ENCODE peak calls at places on chromosomes 2 and 18, in eight cellular contexts. One of them, this sample, is unnamed. For H3K36me3, the result is how much of the 10 kb centered on the place peaks cover.

GRCh38 chr2:67399831-67400489 is 2.8 kb downstream of the ETAA1 start:
- DNase-seq in brain microvascular endothelial cell: peak
- DNase-seq in fibroblast of lung: peak
- DNase-seq in transverse colon: no peak
- DNase-seq in left ventricle myocardium inferior: no peak
- DNase-seq in ascending aorta: no peak
- DNase-seq in bronchial epithelial cell: peak
- DNase-seq in colonic mucosa: no peak
- DNase-seq in this sample: no peak

GRCh38 chr2:88637464-88637863 is 10.2 kb upstream of the EIF2AK3 start:
- DNase-seq in ascending aorta: no peak
- DNase-seq in left ventricle myocardium inferior: no peak
- DNase-seq in transverse colon: no peak
- DNase-seq in bronchial epithelial cell: no peak
- DNase-seq in fibroblast of lung: no peak
- DNase-seq in brain microvascular endothelial cell: no peak
- DNase-seq in colonic mucosa: no peak
- DNase-seq in this sample: no peak

GRCh38 chr2:161124186-161124585 is 36.0 kb upstream of the TANK start:
- DNase-seq in ascending aorta: no peak
- DNase-seq in fibroblast of lung: no peak
- DNase-seq in transverse colon: no peak
- DNase-seq in bronchial epithelial cell: no peak
- DNase-seq in brain microvascular endothelial cell: no peak
- DNase-seq in left ventricle myocardium inferior: no peak
- DNase-seq in colonic mucosa: no peak
- DNase-seq in this sample: no peak

GRCh38 chr18:33440384-33441043 is at the start of gene CCDC178:
- DNase-seq in ascending aorta: no peak
- DNase-seq in transverse colon: peak
- DNase-seq in colonic mucosa: no peak
- DNase-seq in brain microvascular endothelial cell: peak
- DNase-seq in bronchial epithelial cell: no peak
- DNase-seq in left ventricle myocardium inferior: no peak
- DNase-seq in fibroblast of lung: peak
- DNase-seq in this sample: peak

GRCh38 chr2:178514664-178515063 is 34.4 kb downstream of the PLEKHA3 start:
- DNase-seq in fibroblast of lung: peak
- DNase-seq in left ventricle myocardium inferior: no peak
- DNase-seq in bronchial epithelial cell: peak
- DNase-seq in brain microvascular endothelial cell: peak
- DNase-seq in ascending aorta: no peak
- DNase-seq in colonic mucosa: no peak
- DNase-seq in transverse colon: no peak
- DNase-seq in this sample: no peak

GRCh38 chr2:42810971-42811865 is 18.8 kb upstream of the HAAO start:
- DNase-seq in colonic mucosa: peak
- DNase-seq in bronchial epithelial cell: no peak
- DNase-seq in brain microvascular endothelial cell: peak
- DNase-seq in left ventricle myocardium inferior: peak
- DNase-seq in ascending aorta: no peak
- DNase-seq in fibroblast of lung: peak
- DNase-seq in transverse colon: peak
- DNase-seq in this sample: peak

GRCh38 chr2:20481798-20482405 is 35.0 kb downstream of the RHOB start:
- DNase-seq in left ventricle myocardium inferior: no peak
- DNase-seq in bronchial epithelial cell: no peak
- DNase-seq in ascending aorta: no peak
- DNase-seq in fibroblast of lung: no peak
- DNase-seq in colonic mucosa: no peak
- DNase-seq in brain microvascular endothelial cell: no peak
- DNase-seq in transverse colon: no peak
- DNase-seq in this sample: no peak

GRCh38 chr2:132774189-132774588 is 104.2 kb upstream of the LYPD1 start:
- DNase-seq in brain microvascular endothelial cell: no peak
- DNase-seq in colonic mucosa: no peak
- DNase-seq in transverse colon: no peak
- DNase-seq in bronchial epithelial cell: no peak
- DNase-seq in fibroblast of lung: no peak
- DNase-seq in ascending aorta: no peak
- DNase-seq in left ventricle myocardium inferior: no peak
- DNase-seq in this sample: no peak

GRCh38 chr2:118779362-118779761 is 68.1 kb downstream of the EN1 start:
- DNase-seq in bronchial epithelial cell: no peak
- DNase-seq in colonic mucosa: no peak
- DNase-seq in fibroblast of lung: no peak
- DNase-seq in brain microvascular endothelial cell: no peak
- DNase-seq in ascending aorta: no peak
- DNase-seq in transverse colon: no peak
- DNase-seq in left ventricle myocardium inferior: no peak
- DNase-seq in this sample: no peak

GRCh38 chr18:2642771-2643170 is 12.8 kb upstream of the SMCHD1 start:
- DNase-seq in brain microvascular endothelial cell: no peak
- DNase-seq in ascending aorta: no peak
- DNase-seq in transverse colon: no peak
- DNase-seq in left ventricle myocardium inferior: no peak
- DNase-seq in bronchial epithelial cell: no peak
- DNase-seq in colonic mucosa: no peak
- DNase-seq in fibroblast of lung: no peak
- DNase-seq in this sample: no peak

GRCh38 chr2:7745369-7745768 is 828.2 kb downstream of the RNF144A start:
- DNase-seq in left ventricle myocardium inferior: no peak
- DNase-seq in brain microvascular endothelial cell: no peak
- DNase-seq in ascending aorta: no peak
- DNase-seq in bronchial epithelial cell: peak
- DNase-seq in fibroblast of lung: no peak
- DNase-seq in transverse colon: no peak
- DNase-seq in colonic mucosa: no peak
- DNase-seq in this sample: no peak

GRCh38 chr18:41072946-41073345 is 882.1 kb upstream of the PIK3C3 start:
- DNase-seq in bronchial epithelial cell: no peak
- DNase-seq in brain microvascular endothelial cell: no peak
- DNase-seq in ascending aorta: no peak
- DNase-seq in left ventricle myocardium inferior: no peak
- DNase-seq in transverse colon: no peak
- DNase-seq in colonic mucosa: no peak
- DNase-seq in fibroblast of lung: peak
- DNase-seq in this sample: no peak

GRCh38 chr2:73868204-73868978 is 24.4 kb upstream of the ACTG2 start:
- DNase-seq in bronchial epithelial cell: peak
- DNase-seq in fibroblast of lung: no peak
- DNase-seq in transverse colon: no peak
- DNase-seq in colonic mucosa: no peak
- DNase-seq in ascending aorta: no peak
- DNase-seq in left ventricle myocardium inferior: no peak
- DNase-seq in brain microvascular endothelial cell: no peak
- DNase-seq in this sample: no peak

GRCh38 chr2:73859721-73860586 is 31.2 kb downstream of the STAMBP start:
- DNase-seq in brain microvascular endothelial cell: peak
- DNase-seq in ascending aorta: no peak
- DNase-seq in bronchial epithelial cell: peak
- DNase-seq in transverse colon: no peak
- DNase-seq in left ventricle myocardium inferior: no peak
- DNase-seq in colonic mucosa: no peak
- DNase-seq in fibroblast of lung: peak
- DNase-seq in this sample: no peak

DNA sequence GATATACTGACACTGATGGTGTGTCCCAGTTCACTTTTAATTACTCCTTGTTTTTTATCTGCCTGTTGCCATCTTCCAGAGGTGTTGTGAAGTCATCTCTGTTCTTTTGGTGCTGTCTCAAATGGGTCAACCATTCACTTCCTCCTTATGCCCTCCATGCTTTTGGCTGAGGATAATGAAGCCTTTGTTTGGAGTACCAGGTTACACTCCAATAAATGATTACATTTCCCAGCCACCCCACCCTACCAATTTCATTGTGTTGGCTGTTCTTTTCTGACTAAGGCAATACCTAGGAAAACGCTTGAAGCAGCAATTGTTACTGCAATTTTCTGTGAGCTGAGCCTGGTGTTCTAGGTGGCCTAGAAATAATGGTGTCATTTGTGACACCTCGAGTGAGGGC is 29.8 kb upstream of the ACTG2 start:
- DNase-seq in fibroblast of lung: no peak
- DNase-seq in brain microvascular endothelial cell: no peak
- DNase-seq in bronchial epithelial cell: no peak
- DNase-seq in left ventricle myocardium inferior: no peak
- DNase-seq in transverse colon: no peak
- DNase-seq in ascending aorta: no peak
- DNase-seq in colonic mucosa: peak
- DNase-seq in this sample: no peak
- H3K36me3 ChIP-seq in fibroblast of lung: under half
- H3K36me3 ChIP-seq in brain microvascular endothelial cell: under half
- H3K36me3 ChIP-seq in bronchial epithelial cell: under half
- H3K36me3 ChIP-seq in left ventricle myocardium inferior: half or more
- H3K36me3 ChIP-seq in transverse colon: under half
- H3K36me3 ChIP-seq in ascending aorta: half or more
- H3K36me3 ChIP-seq in colonic mucosa: under half
- H3K36me3 ChIP-seq in this sample: under half

DNA sequence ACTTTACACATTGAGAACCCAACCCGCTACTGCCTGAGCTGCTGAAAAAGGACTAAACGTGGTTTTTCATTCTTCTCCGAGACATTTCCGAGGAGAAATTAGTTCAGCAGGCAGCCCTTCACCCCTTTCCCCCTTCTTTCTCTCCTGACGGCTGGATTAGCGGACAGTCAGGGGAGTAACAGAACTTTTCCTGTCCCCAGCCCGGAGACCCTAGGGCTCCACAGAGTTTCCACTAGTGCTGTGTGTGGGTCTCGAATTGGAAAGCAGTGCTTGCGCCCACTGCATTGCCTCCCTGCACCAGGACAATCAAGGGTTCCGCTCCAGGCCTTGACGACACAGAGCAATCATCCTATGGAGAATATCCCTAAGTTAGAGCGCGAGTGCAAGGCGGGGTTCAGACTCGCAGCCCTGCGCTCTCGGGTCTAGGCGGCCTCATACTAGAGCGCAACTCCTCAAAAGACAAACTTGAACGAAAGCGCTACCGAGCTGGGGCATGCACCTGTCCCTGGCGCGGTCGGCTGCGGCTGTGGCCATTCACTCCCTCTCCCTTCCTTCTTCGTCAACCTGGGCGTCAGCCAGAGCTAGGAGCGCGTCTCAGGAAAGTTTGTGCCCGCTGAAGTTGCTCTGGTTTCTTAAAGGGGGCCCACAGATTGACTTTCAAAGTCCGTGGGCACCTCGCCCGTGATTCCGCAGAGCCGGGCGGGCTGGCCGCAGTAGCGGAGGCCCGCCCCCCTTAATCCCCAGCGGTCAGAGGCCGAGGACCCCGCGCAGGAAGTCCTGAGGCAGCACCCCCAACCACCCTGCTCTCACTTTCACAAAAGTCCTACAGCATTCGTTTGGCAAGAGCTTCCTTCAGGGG is 811 bp downstream of the OSR1 start:
- DNase-seq in left ventricle myocardium inferior: peak
- DNase-seq in ascending aorta: no peak
- DNase-seq in bronchial epithelial cell: peak
- DNase-seq in colonic mucosa: no peak
- DNase-seq in transverse colon: peak
- DNase-seq in brain microvascular endothelial cell: no peak
- DNase-seq in fibroblast of lung: peak
- DNase-seq in this sample: peak
- H3K4me3 ChIP-seq in left ventricle myocardium inferior: peak
- H3K4me3 ChIP-seq in ascending aorta: peak
- H3K4me3 ChIP-seq in bronchial epithelial cell: peak
- H3K4me3 ChIP-seq in colonic mucosa: peak
- H3K4me3 ChIP-seq in transverse colon: peak
- H3K4me3 ChIP-seq in brain microvascular endothelial cell: peak
- H3K4me3 ChIP-seq in fibroblast of lung: peak
- H3K4me3 ChIP-seq in this sample: no peak

GRCh38 chr2:153477641-153478288 is 797 bp downstream of the RPRM start:
- DNase-seq in ascending aorta: no peak
- DNase-seq in brain microvascular endothelial cell: no peak
- DNase-seq in bronchial epithelial cell: no peak
- DNase-seq in colonic mucosa: no peak
- DNase-seq in left ventricle myocardium inferior: no peak
- DNase-seq in fibroblast of lung: no peak
- DNase-seq in transverse colon: no peak
- DNase-seq in this sample: peak

GRCh38 chr2:153476491-153477095 is 2.0 kb downstream of the RPRM start:
- DNase-seq in left ventricle myocardium inferior: no peak
- DNase-seq in brain microvascular endothelial cell: no peak
- DNase-seq in transverse colon: no peak
- DNase-seq in colonic mucosa: no peak
- DNase-seq in ascending aorta: no peak
- DNase-seq in fibroblast of lung: no peak
- DNase-seq in bronchial epithelial cell: no peak
- DNase-seq in this sample: no peak

GRCh38 chr2:153478289-153479261 is at the start of gene RPRM:
- DNase-seq in bronchial epithelial cell: peak
- DNase-seq in left ventricle myocardium inferior: peak
- DNase-seq in brain microvascular endothelial cell: peak
- DNase-seq in fibroblast of lung: peak
- DNase-seq in colonic mucosa: peak
- DNase-seq in transverse colon: peak
- DNase-seq in ascending aorta: no peak
- DNase-seq in this sample: peak

GRCh38 chr2:153479527-153479926 is 965 bp upstream of the RPRM start:
- DNase-seq in colonic mucosa: no peak
- DNase-seq in bronchial epithelial cell: no peak
- DNase-seq in left ventricle myocardium inferior: no peak
- DNase-seq in brain microvascular endothelial cell: no peak
- DNase-seq in ascending aorta: no peak
- DNase-seq in fibroblast of lung: no peak
- DNase-seq in transverse colon: no peak
- DNase-seq in this sample: no peak

GRCh38 chr2:153477096-153477555 is 1.4 kb downstream of the RPRM start:
- DNase-seq in brain microvascular endothelial cell: no peak
- DNase-seq in fibroblast of lung: no peak
- DNase-seq in ascending aorta: no peak
- DNase-seq in left ventricle myocardium inferior: no peak
- DNase-seq in transverse colon: no peak
- DNase-seq in bronchial epithelial cell: no peak
- DNase-seq in colonic mucosa: no peak
- DNase-seq in this sample: peak
- TF ChIP-seq CTCF in brain microvascular endothelial cell: peak
- TF ChIP-seq CTCF in fibroblast of lung: no peak
- TF ChIP-seq CTCF in ascending aorta: no peak
- TF ChIP-seq CTCF in left ventricle myocardium inferior: no peak
- TF ChIP-seq CTCF in transverse colon: no peak
- TF ChIP-seq CTCF in bronchial epithelial cell: no peak
- TF ChIP-seq CTCF in colonic mucosa: no peak
- TF ChIP-seq CTCF in this sample: peak

DNA sequence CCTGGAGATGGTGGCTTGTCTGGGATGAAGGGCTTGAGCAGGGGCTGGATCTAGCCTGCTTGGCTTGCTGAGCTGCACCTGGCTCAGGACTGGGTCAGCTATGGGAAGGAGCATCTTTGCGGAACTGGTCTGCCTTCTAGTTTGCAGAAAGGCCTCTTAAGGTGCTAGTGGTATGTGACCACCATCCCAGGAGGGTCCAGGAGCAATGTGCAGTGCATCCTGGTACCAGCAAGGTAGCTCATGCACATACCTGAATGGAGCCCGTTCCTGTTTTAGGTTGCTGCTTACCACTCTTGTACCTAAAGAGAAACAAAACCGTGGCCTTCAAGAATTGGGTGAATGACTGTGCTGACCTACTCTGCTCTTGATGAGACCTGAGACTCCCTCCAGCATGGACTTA is 118.6 kb upstream of the PELI1 start:
- DNase-seq in fibroblast of lung: no peak
- DNase-seq in ascending aorta: no peak
- DNase-seq in transverse colon: no peak
- DNase-seq in bronchial epithelial cell: no peak
- DNase-seq in left ventricle myocardium inferior: no peak
- DNase-seq in brain microvascular endothelial cell: no peak
- DNase-seq in colonic mucosa: no peak
- DNase-seq in this sample: no peak
- H3K36me3 ChIP-seq in fibroblast of lung: under half
- H3K36me3 ChIP-seq in ascending aorta: under half
- H3K36me3 ChIP-seq in transverse colon: under half
- H3K36me3 ChIP-seq in bronchial epithelial cell: under half
- H3K36me3 ChIP-seq in left ventricle myocardium inferior: under half
- H3K36me3 ChIP-seq in brain microvascular endothelial cell: under half
- H3K36me3 ChIP-seq in colonic mucosa: under half
- H3K36me3 ChIP-seq in this sample: under half